ENCODE peak calls at places on chromosome 21, in eight cellular contexts. One of them, this sample, is unnamed.

GRCh38 chr21:22552390-22552789 is 1554.2 kb downstream of the NCAM2 start:
- DNase-seq in adrenal gland: no peak
- DNase-seq in endodermal cell: no peak
- DNase-seq in tibial artery: no peak
- DNase-seq in heart left ventricle: no peak
- DNase-seq in CD8-positive, alpha-beta memory T cell: no peak
- DNase-seq in body of pancreas: no peak
- DNase-seq in left lung: no peak
- DNase-seq in this sample: no peak

GRCh38 chr21:16829532-16829931 is 683.3 kb upstream of the CXADR start:
- DNase-seq in adrenal gland: no peak
- DNase-seq in endodermal cell: no peak
- DNase-seq in tibial artery: no peak
- DNase-seq in heart left ventricle: no peak
- DNase-seq in CD8-positive, alpha-beta memory T cell: no peak
- DNase-seq in body of pancreas: no peak
- DNase-seq in left lung: no peak
- DNase-seq in this sample: no peak

GRCh38 chr21:31343680-31344480 is at the start of gene TIAM1:
- DNase-seq in adrenal gland: peak; percentile 33
- DNase-seq in endodermal cell: peak; percentile 89
- DNase-seq in tibial artery: peak; percentile 74
- DNase-seq in heart left ventricle: peak; percentile 72
- DNase-seq in CD8-positive, alpha-beta memory T cell: no peak
- DNase-seq in body of pancreas: peak; percentile 16
- DNase-seq in left lung: peak; percentile 80
- DNase-seq in this sample: no peak

GRCh38 chr21:40160911-40161310 is 293.7 kb downstream of the PCP4 start:
- DNase-seq in adrenal gland: no peak
- DNase-seq in endodermal cell: peak; percentile 63
- DNase-seq in tibial artery: no peak
- DNase-seq in heart left ventricle: no peak
- DNase-seq in CD8-positive, alpha-beta memory T cell: no peak
- DNase-seq in body of pancreas: no peak
- DNase-seq in left lung: no peak
- DNase-seq in this sample: no peak

GRCh38 chr21:38985423-38986378 is 180.0 kb downstream of the ETS2 start:
- DNase-seq in adrenal gland: peak; percentile 59
- DNase-seq in endodermal cell: no peak
- DNase-seq in tibial artery: peak; percentile 85
- DNase-seq in heart left ventricle: peak; percentile 82
- DNase-seq in CD8-positive, alpha-beta memory T cell: no peak
- DNase-seq in body of pancreas: peak; percentile 37
- DNase-seq in left lung: no peak
- DNase-seq in this sample: peak; percentile 88

GRCh38 chr21:44548922-44549321 is 2.4 kb downstream of the KRTAP10-2 start:
- DNase-seq in adrenal gland: no peak
- DNase-seq in endodermal cell: peak; percentile 61
- DNase-seq in tibial artery: peak; percentile 4
- DNase-seq in heart left ventricle: no peak
- DNase-seq in CD8-positive, alpha-beta memory T cell: no peak
- DNase-seq in body of pancreas: no peak
- DNase-seq in left lung: no peak
- DNase-seq in this sample: no peak

GRCh38 chr21:15797577-15798363 is 68.0 kb downstream of the USP25 start:
- DNase-seq in adrenal gland: no peak
- DNase-seq in endodermal cell: no peak
- DNase-seq in tibial artery: no peak
- DNase-seq in heart left ventricle: no peak
- DNase-seq in CD8-positive, alpha-beta memory T cell: no peak
- DNase-seq in body of pancreas: no peak
- DNase-seq in left lung: no peak
- DNase-seq in this sample: no peak

GRCh38 chr21:31346256-31346821 is 2.3 kb upstream of the TIAM1 start:
- DNase-seq in adrenal gland: no peak
- DNase-seq in endodermal cell: no peak
- DNase-seq in tibial artery: no peak
- DNase-seq in heart left ventricle: no peak
- DNase-seq in CD8-positive, alpha-beta memory T cell: no peak
- DNase-seq in body of pancreas: no peak
- DNase-seq in left lung: no peak
- DNase-seq in this sample: no peak

GRCh38 chr21:34670220-34670961 is 1.6 kb downstream of the CLIC6 start:
- DNase-seq in adrenal gland: no peak
- DNase-seq in endodermal cell: peak; percentile 83
- DNase-seq in tibial artery: peak; percentile 33
- DNase-seq in heart left ventricle: peak; percentile 63
- DNase-seq in CD8-positive, alpha-beta memory T cell: no peak
- DNase-seq in body of pancreas: no peak
- DNase-seq in left lung: peak; percentile 80
- DNase-seq in this sample: no peak

GRCh38 chr21:34670962-34671348 is 2.2 kb downstream of the CLIC6 start:
- DNase-seq in adrenal gland: no peak
- DNase-seq in endodermal cell: no peak
- DNase-seq in tibial artery: no peak
- DNase-seq in heart left ventricle: no peak
- DNase-seq in CD8-positive, alpha-beta memory T cell: no peak
- DNase-seq in body of pancreas: no peak
- DNase-seq in left lung: no peak
- DNase-seq in this sample: no peak

GRCh38 chr21:34674467-34674866 is 5.7 kb downstream of the CLIC6 start:
- DNase-seq in adrenal gland: no peak
- DNase-seq in endodermal cell: no peak
- DNase-seq in tibial artery: no peak
- DNase-seq in heart left ventricle: no peak
- DNase-seq in CD8-positive, alpha-beta memory T cell: no peak
- DNase-seq in body of pancreas: no peak
- DNase-seq in left lung: no peak
- DNase-seq in this sample: no peak

GRCh38 chr21:34673006-34673405 is 4.2 kb downstream of the CLIC6 start:
- DNase-seq in adrenal gland: no peak
- DNase-seq in endodermal cell: no peak
- DNase-seq in tibial artery: no peak
- DNase-seq in heart left ventricle: no peak
- DNase-seq in CD8-positive, alpha-beta memory T cell: no peak
- DNase-seq in body of pancreas: no peak
- DNase-seq in left lung: no peak
- DNase-seq in this sample: no peak

DNA sequence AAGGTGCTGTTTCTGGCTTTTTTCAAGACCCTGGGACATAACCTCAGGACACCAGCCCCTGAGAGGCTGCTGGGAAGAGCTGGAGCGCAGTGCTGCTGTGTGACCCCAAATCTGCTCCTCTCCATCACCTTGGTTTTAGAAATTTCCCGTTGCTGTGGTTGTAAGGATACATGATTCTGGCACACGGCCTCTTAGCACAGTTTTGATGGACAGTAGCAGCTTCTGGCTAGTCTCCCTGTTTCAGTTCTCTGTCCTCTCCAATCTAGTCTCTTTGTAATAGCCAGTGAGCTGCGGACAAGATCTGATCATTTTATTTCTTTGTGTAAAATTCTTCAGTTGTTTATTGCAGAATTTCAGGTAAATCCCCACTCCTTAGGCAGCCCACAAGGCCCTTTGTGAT is 3.1 kb downstream of the CLIC6 start:
- DNase-seq in adrenal gland: no peak
- DNase-seq in endodermal cell: no peak
- DNase-seq in tibial artery: no peak
- DNase-seq in heart left ventricle: no peak
- DNase-seq in CD8-positive, alpha-beta memory T cell: no peak
- DNase-seq in body of pancreas: no peak
- DNase-seq in left lung: no peak
- DNase-seq in this sample: no peak
- H3K27me3 ChIP-seq in adrenal gland: peaks cover 47% of the 10 kb centered on the region
- H3K27me3 ChIP-seq in endodermal cell: peaks cover 65% of the 10 kb centered on the region
- H3K27me3 ChIP-seq in tibial artery: no peaks in the 10 kb centered on the region
- H3K27me3 ChIP-seq in heart left ventricle: peaks cover 74% of the 10 kb centered on the region
- H3K27me3 ChIP-seq in CD8-positive, alpha-beta memory T cell: peaks cover 6% of the 10 kb centered on the region
- H3K27me3 ChIP-seq in body of pancreas: peaks cover 14% of the 10 kb centered on the region
- H3K27me3 ChIP-seq in left lung: peaks cover 72% of the 10 kb centered on the region
- H3K27me3 ChIP-seq in this sample: no peaks in the 10 kb centered on the region

GRCh38 chr21:26147535-26147934 is 23.0 kb downstream of the APP start:
- DNase-seq in adrenal gland: no peak
- DNase-seq in endodermal cell: no peak
- DNase-seq in tibial artery: no peak
- DNase-seq in heart left ventricle: no peak
- DNase-seq in CD8-positive, alpha-beta memory T cell: no peak
- DNase-seq in body of pancreas: no peak
- DNase-seq in left lung: no peak
- DNase-seq in this sample: no peak

GRCh38 chr21:26153758-26154157 is 16.8 kb downstream of the APP start:
- DNase-seq in adrenal gland: no peak
- DNase-seq in endodermal cell: no peak
- DNase-seq in tibial artery: no peak
- DNase-seq in heart left ventricle: no peak
- DNase-seq in CD8-positive, alpha-beta memory T cell: no peak
- DNase-seq in body of pancreas: no peak
- DNase-seq in left lung: no peak
- DNase-seq in this sample: no peak

GRCh38 chr21:26148071-26148470 is 22.5 kb downstream of the APP start:
- DNase-seq in adrenal gland: peak; percentile 52
- DNase-seq in endodermal cell: peak; percentile 81
- DNase-seq in tibial artery: no peak
- DNase-seq in heart left ventricle: no peak
- DNase-seq in CD8-positive, alpha-beta memory T cell: no peak
- DNase-seq in body of pancreas: no peak
- DNase-seq in left lung: peak; percentile 55
- DNase-seq in this sample: no peak

GRCh38 chr21:26146681-26147080 is 23.9 kb downstream of the APP start:
- DNase-seq in adrenal gland: no peak
- DNase-seq in endodermal cell: no peak
- DNase-seq in tibial artery: no peak
- DNase-seq in heart left ventricle: no peak
- DNase-seq in CD8-positive, alpha-beta memory T cell: no peak
- DNase-seq in body of pancreas: no peak
- DNase-seq in left lung: no peak
- DNase-seq in this sample: no peak

DNA sequence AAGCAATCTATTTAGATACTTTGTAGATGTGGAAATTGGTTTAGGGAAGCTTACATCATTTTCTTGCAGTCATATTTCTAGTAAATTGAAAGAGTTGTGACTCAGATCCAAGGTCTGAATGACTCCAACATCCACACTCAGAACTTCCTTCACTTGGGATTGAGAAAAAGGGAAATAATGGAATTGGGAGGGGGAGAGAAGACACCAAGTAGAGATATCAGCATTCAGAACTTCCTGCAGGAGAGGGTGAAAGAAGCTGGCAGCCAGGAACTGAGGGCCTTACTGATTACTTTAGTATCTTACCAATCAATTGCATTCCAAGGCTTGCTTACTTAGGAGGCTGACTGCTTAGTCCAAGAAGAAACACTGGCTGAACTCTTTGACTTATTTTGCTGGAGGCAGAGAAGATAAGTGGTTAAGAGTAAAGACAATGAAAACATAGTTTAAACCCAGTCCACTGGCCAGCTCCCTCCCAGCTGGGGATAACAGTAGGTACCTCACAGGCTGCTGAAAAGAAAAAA is 21.7 kb downstream of the APP start:
- DNase-seq in adrenal gland: no peak
- DNase-seq in endodermal cell: no peak
- DNase-seq in tibial artery: no peak
- DNase-seq in heart left ventricle: no peak
- DNase-seq in CD8-positive, alpha-beta memory T cell: no peak
- DNase-seq in body of pancreas: no peak
- DNase-seq in left lung: no peak
- DNase-seq in this sample: no peak
- H3K4me1 ChIP-seq in adrenal gland: peaks cover 39% of the 10 kb centered on the region
- H3K4me1 ChIP-seq in endodermal cell: peaks cover 16% of the 10 kb centered on the region
- H3K4me1 ChIP-seq in tibial artery: peaks cover 30% of the 10 kb centered on the region
- H3K4me1 ChIP-seq in heart left ventricle: peaks cover 33% of the 10 kb centered on the region
- H3K4me1 ChIP-seq in CD8-positive, alpha-beta memory T cell: peaks cover 22% of the 10 kb centered on the region
- H3K4me1 ChIP-seq in body of pancreas: peaks cover 30% of the 10 kb centered on the region
- H3K4me1 ChIP-seq in left lung: peaks cover 15% of the 10 kb centered on the region
- H3K4me1 ChIP-seq in this sample: peaks cover 2% of the 10 kb centered on the region

GRCh38 chr21:26125433-26126167 is 45.0 kb downstream of the APP start:
- DNase-seq in adrenal gland: no peak
- DNase-seq in endodermal cell: no peak
- DNase-seq in tibial artery: no peak
- DNase-seq in heart left ventricle: no peak
- DNase-seq in CD8-positive, alpha-beta memory T cell: no peak
- DNase-seq in body of pancreas: no peak
- DNase-seq in left lung: no peak
- DNase-seq in this sample: no peak

GRCh38 chr21:26130249-26130896 is 40.2 kb downstream of the APP start:
- DNase-seq in adrenal gland: no peak
- DNase-seq in endodermal cell: no peak
- DNase-seq in tibial artery: no peak
- DNase-seq in heart left ventricle: no peak
- DNase-seq in CD8-positive, alpha-beta memory T cell: no peak
- DNase-seq in body of pancreas: no peak
- DNase-seq in left lung: no peak
- DNase-seq in this sample: no peak

GRCh38 chr21:26126168-26126553 is 44.4 kb downstream of the APP start:
- DNase-seq in adrenal gland: no peak
- DNase-seq in endodermal cell: no peak
- DNase-seq in tibial artery: no peak
- DNase-seq in heart left ventricle: no peak
- DNase-seq in CD8-positive, alpha-beta memory T cell: no peak
- DNase-seq in body of pancreas: no peak
- DNase-seq in left lung: no peak
- DNase-seq in this sample: no peak

GRCh38 chr21:26127073-26127814 is 43.3 kb downstream of the APP start:
- DNase-seq in adrenal gland: no peak
- DNase-seq in endodermal cell: no peak
- DNase-seq in tibial artery: no peak
- DNase-seq in heart left ventricle: no peak
- DNase-seq in CD8-positive, alpha-beta memory T cell: no peak
- DNase-seq in body of pancreas: no peak
- DNase-seq in left lung: no peak
- DNase-seq in this sample: no peak

DNA sequence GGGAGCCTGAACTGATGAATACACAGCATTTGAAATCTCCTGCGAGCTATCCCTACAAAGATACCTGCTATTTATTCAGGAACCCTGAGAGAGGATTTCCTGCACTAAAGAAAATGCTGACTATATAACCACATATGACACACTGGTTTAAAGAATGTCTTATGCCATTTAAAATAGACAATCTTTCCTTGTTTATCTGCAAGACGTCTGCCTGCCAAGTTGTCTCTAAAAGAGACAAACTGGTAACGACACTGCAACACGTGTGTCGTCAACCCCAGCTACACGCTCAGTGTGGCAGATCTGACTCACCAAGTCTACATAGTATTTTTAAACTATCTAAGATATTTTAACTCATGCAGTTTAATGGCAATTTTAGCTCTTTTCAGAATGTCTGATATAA is 42.7 kb downstream of the APP start:
- DNase-seq in adrenal gland: peak; percentile 53
- DNase-seq in endodermal cell: no peak
- DNase-seq in tibial artery: peak; percentile 26
- DNase-seq in heart left ventricle: no peak
- DNase-seq in CD8-positive, alpha-beta memory T cell: no peak
- DNase-seq in body of pancreas: no peak
- DNase-seq in left lung: no peak
- DNase-seq in this sample: no peak
- H3K27ac ChIP-seq in adrenal gland: peak overlapping the region; percentile 11
- H3K27ac ChIP-seq in endodermal cell: no peak overlapping the region
- H3K27ac ChIP-seq in tibial artery: no peak overlapping the region
- H3K27ac ChIP-seq in heart left ventricle: no peak overlapping the region
- H3K27ac ChIP-seq in CD8-positive, alpha-beta memory T cell: no peak overlapping the region
- H3K27ac ChIP-seq in body of pancreas: no peak overlapping the region
- H3K27ac ChIP-seq in left lung: no peak overlapping the region
- H3K27ac ChIP-seq in this sample: no peak overlapping the region

DNA sequence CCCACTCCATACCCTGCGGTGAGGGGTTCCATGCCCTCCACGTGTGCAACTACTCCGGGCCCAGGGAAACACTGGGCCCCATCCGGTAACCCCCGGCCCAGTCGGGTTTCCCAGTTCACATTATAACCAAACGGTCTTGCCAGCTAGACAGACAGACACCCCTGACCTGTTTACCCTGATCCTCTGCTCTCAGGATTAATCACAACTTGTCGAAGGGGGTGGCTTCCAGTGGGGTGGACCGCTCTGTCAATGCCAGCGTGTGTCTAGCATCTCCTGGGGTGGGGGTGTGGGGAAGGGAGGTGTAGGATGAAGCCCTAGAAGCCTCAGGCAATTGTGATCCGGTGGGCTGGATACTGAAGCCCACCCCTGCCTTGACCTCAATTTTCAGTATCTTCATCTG is 4.6 kb upstream of the OLIG2 start:
- DNase-seq in adrenal gland: no peak
- DNase-seq in endodermal cell: no peak
- DNase-seq in tibial artery: no peak
- DNase-seq in heart left ventricle: no peak
- DNase-seq in CD8-positive, alpha-beta memory T cell: no peak
- DNase-seq in body of pancreas: no peak
- DNase-seq in left lung: no peak
- DNase-seq in this sample: no peak
- H3K27me3 ChIP-seq in adrenal gland: peaks cover 79% of the 10 kb centered on the region
- H3K27me3 ChIP-seq in endodermal cell: peaks cover 100% of the 10 kb centered on the region
- H3K27me3 ChIP-seq in tibial artery: no peaks in the 10 kb centered on the region
- H3K27me3 ChIP-seq in heart left ventricle: peaks cover 98% of the 10 kb centered on the region
- H3K27me3 ChIP-seq in CD8-positive, alpha-beta memory T cell: peaks cover 70% of the 10 kb centered on the region
- H3K27me3 ChIP-seq in body of pancreas: peaks cover 37% of the 10 kb centered on the region
- H3K27me3 ChIP-seq in left lung: peaks cover 100% of the 10 kb centered on the region
- H3K27me3 ChIP-seq in this sample: no peaks in the 10 kb centered on the region